ENCODE peak calls at places on chromosome 15, in five cellular contexts. N, T, Q, S and D are unnamed samples. For H4K20me1, the result is how much of the 10 kb centered on the place peaks cover.

GRCh38 chr15:80309769-80310384 is 57.9 kb upstream of the CTXND1 start:
- DNase-seq in T (peak), S (peak), N (peak), Q (peak), D (peak)

GRCh38 chr15:82649226-82649999 is 2.2 kb upstream of the CPEB1 start:
- DNase-seq in N (no peak), T (no peak), Q (no peak), S (no peak), D (no peak)

GRCh38 chr15:38401716-38402115 is 52.2 kb upstream of the FAM98B start:
- DNase-seq in S (peak), N (no peak), T (no peak), Q (no peak), D (no peak)

GRCh38 chr15:69316281-69316680 is 17.6 kb downstream of the PAQR5 start:
- DNase-seq in S (no peak), Q (no peak), T (no peak), N (no peak), D (no peak)

GRCh38 chr15:90340345-90340744 is 11.7 kb upstream of the ZNF774 start:
- DNase-seq in N (no peak), T (no peak), Q (peak), S (no peak), D (no peak)

GRCh38 chr15:52463638-52464037 is 65.0 kb downstream of the MYO5A start:
- DNase-seq in T (peak), Q (no peak), S (peak), N (no peak), D (no peak)

GRCh38 chr15:67680645-67681044 is 138.1 kb downstream of the MAP2K5 start:
- DNase-seq in N (peak), T (peak), Q (no peak), S (no peak), D (no peak)

GRCh38 chr15:45087513-45087912 is 26.5 kb downstream of the DUOX2 start:
- DNase-seq in S (no peak), T (no peak), Q (peak), N (no peak), D (no peak)

GRCh38 chr15:73683624-73684536 is at the start of gene CD276:
- DNase-seq in Q (peak), T (peak), N (peak), S (peak), D (peak)

GRCh38 chr15:91484141-91484540 is 369.4 kb upstream of the SLCO3A1 start:
- DNase-seq in N (no peak), T (no peak), Q (no peak), S (no peak), D (no peak)

GRCh38 chr15:84112025-84112424 is 123.5 kb upstream of the GOLGA6L4 start:
- DNase-seq in T (peak), N (no peak), S (no peak), Q (no peak), D (peak)

GRCh38 chr15:59632714-59633113 is 21.1 kb downstream of the GCNT3 start:
- DNase-seq in S (peak), Q (peak), T (no peak), N (no peak), D (no peak)

GRCh38 chr15:79094611-79095021 is 4.0 kb upstream of the RASGRF1 start:
- DNase-seq in Q (peak), S (no peak), T (no peak), N (no peak), D (no peak)

GRCh38 chr15:88656760-88657221 is 18.0 kb downstream of the ISG20 start:
- DNase-seq in Q (no peak), S (no peak), N (no peak), T (no peak), D (no peak)

GRCh38 chr15:95843241-95843851 is 487.2 kb upstream of the NR2F2 start:
- DNase-seq in T (no peak), N (no peak), Q (no peak), S (peak), D (peak)

GRCh38 chr15:74328331-74329056 is 39.0 kb downstream of the CYP11A1 start:
- DNase-seq in N (no peak), Q (no peak), T (no peak), S (no peak), D (no peak)

GRCh38 chr15:32730677-32731654 is 13.2 kb downstream of the GREM1 start:
- DNase-seq in N (no peak), T (no peak), S (peak), Q (peak), D (peak)

GRCh38 chr15:90086868-90087268 is 15.4 kb downstream of the IDH2 start:
- DNase-seq in Q (peak), T (peak), N (peak), S (peak), D (no peak)

GRCh38 chr15:68368731-68369435 is 63.1 kb downstream of the ITGA11 start:
- DNase-seq in S (peak), T (peak), Q (no peak), N (no peak), D (no peak)

GRCh38 chr15:70787001-70787400 is 23.6 kb upstream of the UACA start:
- DNase-seq in N (no peak), T (no peak), Q (no peak), S (no peak), D (no peak)

GRCh38 chr15:85837011-85837433 is 42.3 kb upstream of the KLHL25 start:
- DNase-seq in Q (no peak), T (no peak), S (no peak), N (no peak), D (no peak)

GRCh38 chr15:60090747-60091146 is 86.6 kb downstream of the FOXB1 start:
- DNase-seq in N (no peak), Q (no peak), T (no peak), S (no peak), D (peak)

GRCh38 chr15:68818671-68819450 is 1.8 kb downstream of the ANP32A start:
- DNase-seq in N (peak), S (peak), T (no peak), Q (peak), D (peak)

GRCh38 chr15:39551476-39551875 is 29.4 kb upstream of the THBS1 start:
- DNase-seq in N (no peak), S (no peak), T (no peak), Q (no peak), D (no peak)

GRCh38 chr15:92883643-92884458 is 16.3 kb upstream of the CHD2 start:
- DNase-seq in T (peak), Q (peak), N (no peak), S (peak), D (peak)

GRCh38 chr15:92886229-92886628 is 13.9 kb upstream of the CHD2 start:
- DNase-seq in S (peak), Q (no peak), T (no peak), N (no peak), D (no peak)

GRCh38 chr15:92884459-92884812 is 15.7 kb upstream of the CHD2 start:
- DNase-seq in N (no peak), Q (no peak), S (peak), T (no peak), D (no peak)

GRCh38 chr15:92886815-92887214 is 13.3 kb upstream of the CHD2 start:
- DNase-seq in S (no peak), T (no peak), Q (no peak), N (no peak), D (no peak)

DNA sequence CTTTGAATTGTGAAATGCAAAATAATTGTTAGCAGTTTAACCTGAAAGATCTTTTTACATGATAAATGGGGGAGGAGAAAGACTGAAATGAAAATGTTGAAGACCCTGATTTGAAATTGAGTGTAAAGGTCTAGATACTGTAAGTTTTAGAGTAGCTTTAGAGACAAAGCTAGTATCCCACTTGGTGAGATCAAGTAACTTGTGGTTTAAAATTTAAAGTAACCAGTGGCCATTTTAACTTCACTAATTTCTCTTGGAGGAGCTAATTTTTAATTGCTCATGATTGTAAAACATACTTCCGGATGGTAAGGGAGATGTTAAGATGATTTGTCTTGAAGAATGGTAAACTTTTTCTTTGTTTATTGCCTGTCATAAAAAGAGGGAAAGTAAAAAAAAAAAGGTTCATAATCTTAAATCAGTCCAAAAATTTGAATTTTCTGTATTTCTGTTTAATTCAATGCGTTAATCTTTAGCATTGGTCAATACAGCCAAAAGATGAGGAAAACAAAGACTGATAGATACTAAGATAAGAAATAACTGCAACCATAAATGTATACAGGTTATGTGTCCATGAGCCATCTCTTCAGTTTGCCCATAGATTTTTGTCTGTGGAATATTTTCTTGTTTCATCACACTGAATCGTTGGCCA is 15.2 kb upstream of the CHD2 start:
- DNase-seq in Q (no peak), T (peak), S (peak), N (no peak), D (no peak)
- H4K20me1 ChIP-seq in Q (under half), T (under half), S (under half), N (under half), D (under half)

GRCh38 chr15:101501703-101502373 is 12.3 kb upstream of the PCSK6 start:
- DNase-seq in Q (peak), T (no peak), N (peak), S (peak), D (no peak)

GRCh38 chr15:101499863-101500713 is 10.6 kb upstream of the PCSK6 start:
- DNase-seq in N (no peak), S (peak), Q (no peak), T (no peak), D (no peak)

GRCh38 chr15:101498731-101499480 is 9.4 kb upstream of the PCSK6 start:
- DNase-seq in T (no peak), Q (no peak), S (no peak), N (no peak), D (no peak)

GRCh38 chr15:101502572-101503295 is 13.2 kb upstream of the PCSK6 start:
- DNase-seq in N (no peak), S (no peak), T (no peak), Q (no peak), D (no peak)

DNA sequence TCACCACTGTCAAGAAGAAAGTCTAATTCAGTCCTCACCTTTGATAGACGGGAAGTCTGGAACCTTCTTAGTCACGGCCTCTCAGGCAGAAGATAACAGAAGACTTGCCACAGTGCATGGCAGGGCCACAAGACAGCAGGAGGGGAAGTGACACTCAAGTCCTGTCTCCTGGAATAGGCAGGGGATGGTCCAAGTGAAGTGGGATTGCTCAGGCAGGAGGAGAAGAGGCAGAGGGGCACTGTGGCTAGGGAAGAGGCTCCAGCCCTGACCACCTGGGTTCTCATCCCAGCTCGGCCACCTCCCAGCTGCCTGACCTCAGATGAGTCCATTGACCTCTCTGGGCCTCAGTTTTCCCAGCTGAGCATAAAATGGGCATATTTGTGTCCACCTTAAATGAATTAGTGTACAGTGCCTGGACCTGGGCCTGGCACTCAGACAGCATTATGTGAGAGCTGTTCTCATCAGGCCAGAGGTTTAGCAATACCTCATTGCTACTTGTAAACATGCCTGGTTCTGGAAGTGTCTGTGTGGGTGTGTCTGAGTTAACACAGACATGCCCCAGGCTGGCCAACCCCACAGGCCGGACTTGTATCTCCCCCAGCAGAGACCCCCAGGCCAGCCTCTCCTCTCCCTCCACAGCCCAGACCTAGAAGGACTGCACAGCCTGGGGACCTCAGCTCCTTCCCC is 11.5 kb upstream of the PCSK6 start:
- DNase-seq in S (peak), T (no peak), Q (no peak), N (no peak), D (no peak)
- H3K4me3 ChIP-seq in S (no peak), T (no peak), Q (no peak), N (no peak), D (no peak)

DNA sequence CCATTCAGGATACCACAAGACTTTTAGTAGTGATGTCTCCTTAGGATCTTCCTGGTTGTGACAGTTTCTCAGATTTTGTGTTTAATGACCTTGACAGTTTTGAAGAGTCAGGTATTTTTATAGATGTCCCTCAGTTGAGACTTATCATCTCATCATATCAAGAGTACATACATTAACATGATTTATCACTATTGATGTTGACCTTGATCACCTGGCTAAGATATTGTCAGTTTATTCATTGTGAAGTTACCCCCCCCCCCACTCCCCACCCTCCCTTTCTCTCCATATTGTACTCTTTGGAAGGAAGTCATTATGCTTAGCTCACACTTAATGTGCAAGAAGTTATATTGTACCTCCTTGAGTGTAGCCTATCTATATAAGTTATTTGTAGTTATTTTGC is 42.9 kb downstream of the MGA start:
- DNase-seq in T (no peak), N (no peak), S (no peak), Q (no peak), D (no peak)
- H4K20me1 ChIP-seq in T (under half), N (under half), S (under half), Q (under half), D (under half)

GRCh38 chr15:31440754-31441298 is 114.2 kb downstream of the KLF13 start:
- DNase-seq in T (peak), S (peak), N (peak), Q (peak), D (peak)
- H3K4me3 ChIP-seq in T (peak), S (peak), N (peak), Q (peak), D (peak)

GRCh38 chr15:49468440-49468839 is 45.4 kb downstream of the FGF7 start:
- DNase-seq in N (peak), T (peak), Q (no peak), S (peak), D (no peak)
- H4K20me1 ChIP-seq in N (under half), T (under half), Q (under half), S (under half), D (under half)

GRCh38 chr15:75866916-75867315 is 23.7 kb downstream of the UBE2Q2 start:
- DNase-seq in N (no peak), S (no peak), T (no peak), Q (no peak), D (no peak)

GRCh38 chr15:75867428-75867827 is 24.2 kb downstream of the UBE2Q2 start:
- DNase-seq in S (no peak), T (no peak), N (no peak), Q (no peak), D (no peak)

GRCh38 chr15:75869446-75869845 is 26.2 kb downstream of the UBE2Q2 start:
- DNase-seq in N (no peak), S (no peak), Q (no peak), T (no peak), D (no peak)

GRCh38 chr15:75864213-75865059 is 21.2 kb downstream of the UBE2Q2 start:
- DNase-seq in Q (no peak), S (no peak), T (peak), N (no peak), D (peak)

DNA sequence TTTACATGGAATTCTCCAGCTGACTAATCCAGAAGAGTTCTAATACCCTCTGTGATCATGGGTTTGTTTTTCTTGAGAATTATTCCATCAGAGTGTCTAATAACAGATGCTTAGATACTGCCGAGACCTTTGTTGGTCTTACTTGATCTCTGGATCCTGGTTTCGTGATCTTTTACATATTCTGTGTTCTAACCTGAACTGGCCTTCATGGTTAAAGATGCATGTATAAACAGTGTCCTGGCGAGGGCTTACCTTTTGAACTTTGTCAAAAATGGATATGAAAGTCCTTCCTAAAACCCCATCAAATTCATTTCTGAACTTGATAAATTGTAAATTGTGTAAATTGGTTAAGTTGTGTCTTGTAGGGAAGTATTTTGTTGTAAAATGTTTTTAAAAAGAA is 24.8 kb downstream of the UBE2Q2 start:
- DNase-seq in Q (no peak), T (peak), S (no peak), N (no peak), D (no peak)
- H3K4me3 ChIP-seq in Q (peak), T (no peak), S (no peak), N (no peak), D (no peak)

GRCh38 chr15:31330836-31331235 is 4.2 kb downstream of the KLF13 start:
- DNase-seq in N (no peak), Q (no peak), T (no peak), S (no peak), D (no peak)
- H4K20me1 ChIP-seq in N (half or more), Q (under half), T (half or more), S (under half), D (under half)

GRCh38 chr15:55402707-55403106 is 5.5 kb downstream of the CCPG1 start:
- DNase-seq in T (no peak), N (no peak), S (peak), Q (no peak), D (peak)
- H3K4me3 ChIP-seq in T (no peak), N (no peak), S (peak), Q (no peak), D (no peak)